ENCODE peak calls at places on chromosomes 4 and X, in four cellular contexts. I is GM04503, V is lower leg skin, B is NT2/D1. P is an unnamed sample.

GRCh38 chr4:155632314-155632713 is 34.3 kb upstream of the GUCY1A1 start:
- DNase-seq in V (no peak), B (no peak), I (no peak), P (no peak)

GRCh38 chr4:2071912-2072867 is 13.1 kb downstream of the NAT8L start:
- DNase-seq in B (no peak), I (no peak), V (no peak), P (peak; percentile 71)

GRCh38 chr4:184750926-184751584 is 17.2 kb upstream of the CENPU start:
- DNase-seq in V (no peak), B (no peak), I (no peak), P (no peak)

GRCh38 chr4:105625214-105625613 is 72.8 kb downstream of the ARHGEF38 start:
- DNase-seq in V (no peak), B (no peak), I (no peak), P (no peak)

GRCh38 chr4:74374561-74375327 is 9.8 kb downstream of the EREG start:
- DNase-seq in B (no peak), V (peak; percentile 51), I (peak; percentile 21), P (peak; percentile 85)

GRCh38 chrX:135707880-135708279 is 5.6 kb upstream of the CT45A1 start:
- DNase-seq in B (peak; percentile 27), V (no peak), I (no peak), P (no peak)

GRCh38 chrX:71181558-71181909 is 36.9 kb downstream of the NLGN3 start:
- DNase-seq in V (peak; percentile 17), B (no peak), I (no peak), P (no peak)

GRCh38 chrX:118251251-118251650 is 94.7 kb upstream of the WDR44 start:
- DNase-seq in I (peak; percentile 15), V (peak; percentile 13), B (no peak), P (no peak)

GRCh38 chr4:90403781-90404180 is 276.6 kb downstream of the CCSER1 start:
- DNase-seq in V (no peak), B (no peak), I (no peak), P (no peak)

GRCh38 chrX:16392597-16392996 is 225.3 kb downstream of the MAGEB17 start:
- DNase-seq in I (no peak), V (no peak), B (no peak), P (no peak)

GRCh38 chr4:72326692-72327632 is 242.1 kb downstream of the ADAMTS3 start:
- DNase-seq in B (no peak), V (no peak), I (no peak), P (no peak)

GRCh38 chr4:124953059-124953850 is 240.7 kb upstream of the ANKRD50 start:
- DNase-seq in I (peak; percentile 34), B (no peak), V (no peak), P (no peak)

GRCh38 chr4:113695328-113696169 is 66.0 kb downstream of the CAMK2D start:
- DNase-seq in V (no peak), B (no peak), I (no peak), P (no peak)

GRCh38 chr4:79353075-79353474 is 27.2 kb upstream of the NAA11 start:
- DNase-seq in V (no peak), I (no peak), B (no peak), P (no peak)

GRCh38 chr4:2082627-2083026 is 23.5 kb downstream of the NAT8L start:
- DNase-seq in V (no peak), I (no peak), B (no peak), P (no peak)

GRCh38 chr4:107689912-107690587 is 30.0 kb downstream of the PAPSS1 start:
- DNase-seq in V (no peak), B (no peak), I (peak; percentile 58), P (no peak)

GRCh38 chrX:136847874-136848273 is 32.7 kb downstream of the RBMX start:
- DNase-seq in I (no peak), V (no peak), B (no peak), P (no peak)

GRCh38 chrX:47098746-47099145 is 20.5 kb downstream of the RGN start:
- DNase-seq in B (no peak), I (no peak), V (no peak), P (no peak)

GRCh38 chrX:78168065-78168464 is 28.6 kb upstream of the TAF9B start:
- DNase-seq in I (no peak), B (no peak), V (no peak), P (no peak)

GRCh38 chr4:176031927-176032326 is 33.7 kb upstream of the WDR17 start:
- DNase-seq in B (no peak), V (no peak), I (no peak), P (no peak)

GRCh38 chr4:38664704-38665401 is 854 bp downstream of the KLF3 start:
- DNase-seq in I (no peak), V (peak; percentile 58), B (no peak), P (peak; percentile 86)

GRCh38 chrX:150967786-150968185 is 15.3 kb upstream of the HMGB3 start:
- DNase-seq in B (no peak), I (no peak), V (no peak), P (no peak)

GRCh38 chrX:46710425-46710824 is 48.5 kb downstream of the SLC9A7 start:
- DNase-seq in B (no peak), V (no peak), I (no peak), P (no peak)

GRCh38 chr4:87017580-87018061 is 82.8 kb downstream of the AFF1 start:
- DNase-seq in V (no peak), B (no peak), I (peak; percentile 42), P (no peak)

GRCh38 chr4:60134106-60134505 is 1066.0 kb upstream of the ADGRL3 start:
- DNase-seq in B (no peak), V (no peak), I (no peak), P (no peak)

GRCh38 chrX:10989386-10989785 is 121.7 kb upstream of the HCCS start:
- DNase-seq in B (peak; percentile 23), I (no peak), V (no peak), P (no peak)

GRCh38 chrX:9770319-9770718 is 4.7 kb upstream of the GPR143 start:
- DNase-seq in V (no peak), I (no peak), B (no peak), P (no peak)

P was measured in left lung.